ENCODE peak calls at places on chromosomes 1 and 21, in four cellular contexts. One of them, this sample, is unnamed.

GRCh38 chr1:24015226-24016210 is 35.4 kb upstream of the SRSF10 start:
- DNase-seq in head of caudate nucleus: no peak
- DNase-seq in NCI-H1105: no peak
- DNase-seq in A549: no peak
- DNase-seq in this sample: no peak

GRCh38 chr21:44415073-44416025 is 40.0 kb upstream of the LRRC3 start:
- DNase-seq in head of caudate nucleus: no peak
- DNase-seq in NCI-H1105: no peak
- DNase-seq in A549: no peak
- DNase-seq in this sample: no peak

GRCh38 chr1:56229183-56229582 is 350.2 kb downstream of the PLPP3 start:
- DNase-seq in head of caudate nucleus: no peak
- DNase-seq in NCI-H1105: no peak
- DNase-seq in A549: no peak
- DNase-seq in this sample: no peak

GRCh38 chr1:95197616-95198252 is 36.3 kb upstream of the RWDD3 start:
- DNase-seq in head of caudate nucleus: no peak
- DNase-seq in NCI-H1105: no peak
- DNase-seq in A549: no peak
- DNase-seq in this sample: no peak

GRCh38 chr21:23401278-23401677 is 2206.0 kb downstream of the MRPL39 start:
- DNase-seq in head of caudate nucleus: no peak
- DNase-seq in NCI-H1105: no peak
- DNase-seq in A549: peak; percentile 0
- DNase-seq in this sample: peak; percentile 43

GRCh38 chr1:112706505-112707216 is at the start of gene RHOC:
- DNase-seq in head of caudate nucleus: no peak
- DNase-seq in NCI-H1105: peak; percentile 64
- DNase-seq in A549: no peak
- DNase-seq in this sample: peak; percentile 29

GRCh38 chr21:41863439-41863740 is 15.8 kb downstream of the PRDM15 start:
- DNase-seq in head of caudate nucleus: no peak
- DNase-seq in NCI-H1105: no peak
- DNase-seq in A549: no peak
- DNase-seq in this sample: no peak

GRCh38 chr1:33307494-33307864 is 13.4 kb downstream of the A3GALT2 start:
- DNase-seq in head of caudate nucleus: no peak
- DNase-seq in NCI-H1105: no peak
- DNase-seq in A549: no peak
- DNase-seq in this sample: no peak

GRCh38 chr1:36988741-36989193 is 45.5 kb downstream of the GRIK3 start:
- DNase-seq in head of caudate nucleus: peak; percentile 60
- DNase-seq in NCI-H1105: peak; percentile 57
- DNase-seq in A549: no peak
- DNase-seq in this sample: no peak

GRCh38 chr1:92030701-92031107 is 919 bp downstream of the EPHX4 start:
- DNase-seq in head of caudate nucleus: no peak
- DNase-seq in NCI-H1105: no peak
- DNase-seq in A549: peak; percentile 4
- DNase-seq in this sample: no peak

GRCh38 chr1:192952646-192953045 is 106.5 kb downstream of the UCHL5 start:
- DNase-seq in head of caudate nucleus: no peak
- DNase-seq in NCI-H1105: no peak
- DNase-seq in A549: no peak
- DNase-seq in this sample: no peak

GRCh38 chr1:192588546-192588945 is 13.0 kb downstream of the RGS1 start:
- DNase-seq in head of caudate nucleus: no peak
- DNase-seq in NCI-H1105: no peak
- DNase-seq in A549: no peak
- DNase-seq in this sample: no peak

GRCh38 chr1:47732489-47732888 is 264.7 kb downstream of the TRABD2B start:
- DNase-seq in head of caudate nucleus: no peak
- DNase-seq in NCI-H1105: no peak
- DNase-seq in A549: peak; percentile 47
- DNase-seq in this sample: no peak

GRCh38 chr1:85378526-85378925 is 86.4 kb downstream of the DDAH1 start:
- DNase-seq in head of caudate nucleus: no peak
- DNase-seq in NCI-H1105: no peak
- DNase-seq in A549: no peak
- DNase-seq in this sample: no peak

GRCh38 chr1:6783221-6783620 is 2.0 kb upstream of the CAMTA1 start:
- DNase-seq in head of caudate nucleus: no peak
- DNase-seq in NCI-H1105: no peak
- DNase-seq in A549: no peak
- DNase-seq in this sample: no peak

GRCh38 chr1:165858364-165858823 is 31.0 kb downstream of the UCK2 start:
- DNase-seq in head of caudate nucleus: no peak
- DNase-seq in NCI-H1105: peak; percentile 61
- DNase-seq in A549: no peak
- DNase-seq in this sample: no peak

GRCh38 chr1:201925301-201925567 is 21.1 kb downstream of the LMOD1 start:
- DNase-seq in head of caudate nucleus: no peak
- DNase-seq in NCI-H1105: no peak
- DNase-seq in A549: no peak
- DNase-seq in this sample: no peak

GRCh38 chr1:119290297-119290696 is 78.3 kb upstream of the HAO2 start:
- DNase-seq in head of caudate nucleus: no peak
- DNase-seq in NCI-H1105: no peak
- DNase-seq in A549: no peak
- DNase-seq in this sample: no peak

GRCh38 chr1:185263780-185264179 is 53.3 kb downstream of the IVNS1ABP start:
- DNase-seq in head of caudate nucleus: no peak
- DNase-seq in NCI-H1105: no peak
- DNase-seq in A549: no peak
- DNase-seq in this sample: no peak

GRCh38 chr1:218266356-218266755 is 18.7 kb upstream of the RRP15 start:
- DNase-seq in head of caudate nucleus: no peak
- DNase-seq in NCI-H1105: no peak
- DNase-seq in A549: no peak
- DNase-seq in this sample: no peak

GRCh38 chr21:17789660-17790059 is 29.5 kb downstream of the C21orf91 start:
- DNase-seq in head of caudate nucleus: no peak
- DNase-seq in NCI-H1105: no peak
- DNase-seq in A549: no peak
- DNase-seq in this sample: no peak

GRCh38 chr1:156146006-156146748 is 7.2 kb upstream of the SEMA4A start:
- DNase-seq in head of caudate nucleus: no peak
- DNase-seq in NCI-H1105: peak; percentile 73
- DNase-seq in A549: peak; percentile 85
- DNase-seq in this sample: peak; percentile 94

GRCh38 chr1:89610457-89610991 is 22.4 kb upstream of the LRRC8C start:
- DNase-seq in head of caudate nucleus: no peak
- DNase-seq in NCI-H1105: no peak
- DNase-seq in A549: no peak
- DNase-seq in this sample: no peak

GRCh38 chr1:7827134-7827955 is 25.5 kb downstream of the UTS2 start:
- DNase-seq in head of caudate nucleus: no peak
- DNase-seq in NCI-H1105: no peak
- DNase-seq in A549: no peak
- DNase-seq in this sample: peak; percentile 40

GRCh38 chr1:64183985-64184440 is 19.4 kb upstream of the UBE2U start:
- DNase-seq in head of caudate nucleus: no peak
- DNase-seq in NCI-H1105: no peak
- DNase-seq in A549: no peak
- DNase-seq in this sample: no peak

GRCh38 chr1:154809436-154810413 is 60.4 kb downstream of the KCNN3 start:
- DNase-seq in head of caudate nucleus: no peak
- DNase-seq in NCI-H1105: no peak
- DNase-seq in A549: no peak
- DNase-seq in this sample: no peak

GRCh38 chr1:87292684-87293493 is 35.8 kb upstream of the LMO4 start:
- DNase-seq in head of caudate nucleus: peak; percentile 64
- DNase-seq in NCI-H1105: peak; percentile 70
- DNase-seq in A549: peak; percentile 48
- DNase-seq in this sample: peak; percentile 35

GRCh38 chr1:27119270-27119618 is 35.7 kb downstream of the SLC9A1 start:
- DNase-seq in head of caudate nucleus: no peak
- DNase-seq in NCI-H1105: no peak
- DNase-seq in A549: no peak
- DNase-seq in this sample: no peak

GRCh38 chr1:200556005-200556404 is 64.5 kb downstream of the KIF14 start:
- DNase-seq in head of caudate nucleus: no peak
- DNase-seq in NCI-H1105: no peak
- DNase-seq in A549: peak; percentile 17
- DNase-seq in this sample: peak; percentile 1

GRCh38 chr1:182761396-182762395 is 27.9 kb upstream of the NPL start:
- DNase-seq in head of caudate nucleus: no peak
- DNase-seq in NCI-H1105: peak; percentile 9
- DNase-seq in A549: no peak
- DNase-seq in this sample: no peak

GRCh38 chr1:40932004-40932403 is 47.5 kb upstream of the CTPS1 start:
- DNase-seq in head of caudate nucleus: no peak
- DNase-seq in NCI-H1105: no peak
- DNase-seq in A549: no peak
- DNase-seq in this sample: no peak

GRCh38 chr1:205518616-205519540 is 14.4 kb downstream of the CDK18 start:
- DNase-seq in head of caudate nucleus: peak; percentile 88
- DNase-seq in NCI-H1105: no peak
- DNase-seq in A549: no peak
- DNase-seq in this sample: no peak

GRCh38 chr1:191086910-191087309 is 609.2 kb upstream of the BRINP3 start:
- DNase-seq in head of caudate nucleus: no peak
- DNase-seq in NCI-H1105: no peak
- DNase-seq in A549: no peak
- DNase-seq in this sample: no peak

GRCh38 chr1:94538243-94538827 is 3.2 kb downstream of the F3 start:
- DNase-seq in head of caudate nucleus: no peak
- DNase-seq in NCI-H1105: no peak
- DNase-seq in A549: no peak
- DNase-seq in this sample: no peak

GRCh38 chr1:97377432-97378034 is 543.3 kb downstream of the DPYD start:
- DNase-seq in head of caudate nucleus: no peak
- DNase-seq in NCI-H1105: no peak
- DNase-seq in A549: no peak
- DNase-seq in this sample: no peak

GRCh38 chr1:17060129-17060868 is 6.5 kb upstream of the SDHB start:
- DNase-seq in head of caudate nucleus: no peak
- DNase-seq in NCI-H1105: no peak
- DNase-seq in A549: no peak
- DNase-seq in this sample: peak; percentile 92

This sample was measured in AML-193.